ENCODE peak calls at places on chromosomes 12 and 14, in five cellular contexts. I, M, S, Y and D are unnamed samples.

GRCh38 chr14:91311284-91311662 is 66.8 kb upstream of the GPR68 start:
- DNase-seq in M (no peak), S (no peak), I (no peak), Y (peak; percentile 52), D (no peak)

GRCh38 chr14:63727231-63727735 is 582 bp downstream of the SGPP1 start:
- DNase-seq in I (peak; percentile 29), S (peak; percentile 18), M (peak; percentile 80), Y (peak; percentile 25), D (peak; percentile 38)

GRCh38 chr12:116818341-116818856 is 62.8 kb downstream of the HRK start:
- DNase-seq in Y (peak; percentile 20), S (no peak), M (peak; percentile 54), I (no peak), D (no peak)

GRCh38 chr14:68359862-68360552 is 432.9 kb downstream of the ZFP36L1 start:
- DNase-seq in Y (no peak), I (peak; percentile 48), S (no peak), M (peak; percentile 45), D (no peak)

GRCh38 chr14:81269100-81269978 is 48.6 kb upstream of the GTF2A1 start:
- DNase-seq in M (peak; percentile 75), I (peak; percentile 68), S (peak; percentile 69), Y (no peak), D (no peak)

GRCh38 chr14:100871234-100872186 is 32.0 kb downstream of the RTL1 start:
- DNase-seq in Y (no peak), M (peak; percentile 82), S (peak; percentile 81), I (peak; percentile 53), D (no peak)

GRCh38 chr12:6469609-6470374 is 685 bp downstream of the VAMP1 start:
- DNase-seq in Y (no peak), M (peak; percentile 40), I (no peak), S (no peak), D (no peak)

GRCh38 chr12:38515912-38516311 is 199.3 kb downstream of the ALG10B start:
- DNase-seq in Y (no peak), S (no peak), I (no peak), M (no peak), D (no peak)

GRCh38 chr12:21642707-21643389 is 14.8 kb downstream of the LDHB start:
- DNase-seq in M (peak; percentile 40), Y (no peak), I (no peak), S (no peak), D (no peak)

GRCh38 chr12:43338848-43339526 is 213.0 kb downstream of the ADAMTS20 start:
- DNase-seq in S (peak; percentile 62), I (peak; percentile 86), M (peak; percentile 78), Y (no peak), D (no peak)

GRCh38 chr12:31362759-31363415 is 36.9 kb upstream of the SINHCAF start:
- DNase-seq in Y (peak; percentile 34), S (no peak), M (no peak), I (no peak), D (no peak)

GRCh38 chr12:111775205-111776193 is 8.8 kb downstream of the ALDH2 start:
- DNase-seq in S (peak; percentile 66), M (no peak), I (peak; percentile 72), Y (peak; percentile 25), D (no peak)